ENCODE peak calls at places on chromosomes 3 and 15, in seven cellular contexts. One of them, this sample, is unnamed.

GRCh38 chr3:100032262-100032661 is 82.0 kb downstream of the FILIP1L start:
- DNase-seq in left ventricle myocardium inferior: no peak
- DNase-seq in AG04449: peak; percentile 63
- DNase-seq in lower lobe of right lung: no peak
- DNase-seq in B cell: no peak
- DNase-seq in spleen: no peak
- DNase-seq in left lung: no peak
- DNase-seq in this sample: no peak

GRCh38 chr15:41332788-41333527 is at the start of gene NUSAP1:
- DNase-seq in left ventricle myocardium inferior: no peak
- DNase-seq in AG04449: no peak
- DNase-seq in lower lobe of right lung: no peak
- DNase-seq in B cell: peak; percentile 47
- DNase-seq in spleen: peak; percentile 88
- DNase-seq in left lung: no peak
- DNase-seq in this sample: peak; percentile 60

GRCh38 chr3:178847170-178847569 is 224.4 kb downstream of the ZMAT3 start:
- DNase-seq in left ventricle myocardium inferior: no peak
- DNase-seq in AG04449: no peak
- DNase-seq in lower lobe of right lung: no peak
- DNase-seq in B cell: no peak
- DNase-seq in spleen: no peak
- DNase-seq in left lung: no peak
- DNase-seq in this sample: no peak

GRCh38 chr3:25901796-25902195 is 111.9 kb downstream of the OXSM start:
- DNase-seq in left ventricle myocardium inferior: no peak
- DNase-seq in AG04449: no peak
- DNase-seq in lower lobe of right lung: no peak
- DNase-seq in B cell: no peak
- DNase-seq in spleen: no peak
- DNase-seq in left lung: no peak
- DNase-seq in this sample: no peak

GRCh38 chr15:77659350-77660321 is 26.9 kb upstream of the LINGO1 start:
- DNase-seq in left ventricle myocardium inferior: peak; percentile 34
- DNase-seq in AG04449: no peak
- DNase-seq in lower lobe of right lung: peak; percentile 59
- DNase-seq in B cell: no peak
- DNase-seq in spleen: no peak
- DNase-seq in left lung: peak; percentile 44
- DNase-seq in this sample: peak; percentile 68

GRCh38 chr3:62554264-62554799 is 181.0 kb upstream of the FEZF2 start:
- DNase-seq in left ventricle myocardium inferior: no peak
- DNase-seq in AG04449: no peak
- DNase-seq in lower lobe of right lung: no peak
- DNase-seq in B cell: no peak
- DNase-seq in spleen: no peak
- DNase-seq in left lung: no peak
- DNase-seq in this sample: no peak

GRCh38 chr3:169342652-169343051 is 320.9 kb downstream of the MECOM start:
- DNase-seq in left ventricle myocardium inferior: no peak
- DNase-seq in AG04449: no peak
- DNase-seq in lower lobe of right lung: no peak
- DNase-seq in B cell: no peak
- DNase-seq in spleen: no peak
- DNase-seq in left lung: no peak
- DNase-seq in this sample: no peak

GRCh38 chr15:58346361-58346760 is 85.4 kb upstream of the LIPC start:
- DNase-seq in left ventricle myocardium inferior: no peak
- DNase-seq in AG04449: no peak
- DNase-seq in lower lobe of right lung: peak; percentile 57
- DNase-seq in B cell: no peak
- DNase-seq in spleen: no peak
- DNase-seq in left lung: no peak
- DNase-seq in this sample: no peak

GRCh38 chr15:24659622-24660021 is 16.0 kb upstream of the NPAP1 start:
- DNase-seq in left ventricle myocardium inferior: no peak
- DNase-seq in AG04449: no peak
- DNase-seq in lower lobe of right lung: no peak
- DNase-seq in B cell: no peak
- DNase-seq in spleen: no peak
- DNase-seq in left lung: no peak
- DNase-seq in this sample: no peak

GRCh38 chr3:64686446-64686908 is 1.3 kb downstream of the ADAMTS9 start:
- DNase-seq in left ventricle myocardium inferior: no peak
- DNase-seq in AG04449: no peak
- DNase-seq in lower lobe of right lung: peak; percentile 76
- DNase-seq in B cell: no peak
- DNase-seq in spleen: no peak
- DNase-seq in left lung: peak; percentile 47
- DNase-seq in this sample: no peak

GRCh38 chr3:139301654-139302053 is 42.2 kb upstream of the MRPS22 start:
- DNase-seq in left ventricle myocardium inferior: no peak
- DNase-seq in AG04449: no peak
- DNase-seq in lower lobe of right lung: no peak
- DNase-seq in B cell: no peak
- DNase-seq in spleen: peak; percentile 68
- DNase-seq in left lung: no peak
- DNase-seq in this sample: no peak

GRCh38 chr3:30511524-30512278 is 94.7 kb upstream of the TGFBR2 start:
- DNase-seq in left ventricle myocardium inferior: no peak
- DNase-seq in AG04449: peak; percentile 94
- DNase-seq in lower lobe of right lung: peak; percentile 52
- DNase-seq in B cell: no peak
- DNase-seq in spleen: no peak
- DNase-seq in left lung: no peak
- DNase-seq in this sample: no peak

GRCh38 chr3:155076888-155077287 is 3.2 kb upstream of the MME start:
- DNase-seq in left ventricle myocardium inferior: no peak
- DNase-seq in AG04449: no peak
- DNase-seq in lower lobe of right lung: no peak
- DNase-seq in B cell: no peak
- DNase-seq in spleen: no peak
- DNase-seq in left lung: no peak
- DNase-seq in this sample: no peak

GRCh38 chr3:177055557-177056290 is 141.6 kb downstream of the TBL1XR1 start:
- DNase-seq in left ventricle myocardium inferior: no peak
- DNase-seq in AG04449: no peak
- DNase-seq in lower lobe of right lung: no peak
- DNase-seq in B cell: no peak
- DNase-seq in spleen: no peak
- DNase-seq in left lung: no peak
- DNase-seq in this sample: no peak

GRCh38 chr3:36362973-36363372 is 17.3 kb upstream of the STAC start:
- DNase-seq in left ventricle myocardium inferior: no peak
- DNase-seq in AG04449: no peak
- DNase-seq in lower lobe of right lung: no peak
- DNase-seq in B cell: no peak
- DNase-seq in spleen: no peak
- DNase-seq in left lung: no peak
- DNase-seq in this sample: no peak

GRCh38 chr3:157130138-157130880 is 29.6 kb downstream of the CCNL1 start:
- DNase-seq in left ventricle myocardium inferior: peak; percentile 45
- DNase-seq in AG04449: no peak
- DNase-seq in lower lobe of right lung: peak; percentile 79
- DNase-seq in B cell: peak; percentile 33
- DNase-seq in spleen: peak; percentile 78
- DNase-seq in left lung: peak; percentile 63
- DNase-seq in this sample: peak; percentile 43

GRCh38 chr3:84717894-84718293 is 240.9 kb upstream of the CADM2 start:
- DNase-seq in left ventricle myocardium inferior: no peak
- DNase-seq in AG04449: no peak
- DNase-seq in lower lobe of right lung: no peak
- DNase-seq in B cell: no peak
- DNase-seq in spleen: no peak
- DNase-seq in left lung: no peak
- DNase-seq in this sample: no peak

GRCh38 chr15:25422021-25422420 is 16.8 kb downstream of the UBE3A start:
- DNase-seq in left ventricle myocardium inferior: no peak
- DNase-seq in AG04449: no peak
- DNase-seq in lower lobe of right lung: no peak
- DNase-seq in B cell: no peak
- DNase-seq in spleen: no peak
- DNase-seq in left lung: no peak
- DNase-seq in this sample: no peak

GRCh38 chr15:101489236-101489632 is 273 bp downstream of the PCSK6 start:
- DNase-seq in left ventricle myocardium inferior: peak; percentile 60
- DNase-seq in AG04449: no peak
- DNase-seq in lower lobe of right lung: peak; percentile 62
- DNase-seq in B cell: no peak
- DNase-seq in spleen: peak; percentile 80
- DNase-seq in left lung: no peak
- DNase-seq in this sample: peak; percentile 84

DNA sequence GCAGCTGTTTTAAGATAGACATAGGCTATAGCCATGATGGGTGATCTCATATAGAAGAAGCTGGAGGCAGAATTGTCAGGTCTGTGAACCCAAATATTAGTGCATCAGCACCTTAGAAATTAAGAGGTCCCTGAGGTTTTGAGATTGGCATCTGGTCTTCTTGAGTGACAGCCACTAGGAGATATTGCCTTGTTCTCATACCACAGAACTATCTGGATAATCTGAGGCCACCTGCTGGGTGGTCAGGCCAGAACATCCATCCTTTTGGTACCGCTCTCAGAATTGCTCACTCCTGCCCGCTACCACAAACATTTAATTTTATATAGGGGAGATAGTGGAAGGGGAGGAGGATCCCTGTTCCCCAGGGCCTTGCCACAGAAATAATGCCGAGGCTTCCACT is 210.6 kb upstream of the ZPLD1 start:
- DNase-seq in left ventricle myocardium inferior: no peak
- DNase-seq in AG04449: no peak
- DNase-seq in lower lobe of right lung: no peak
- DNase-seq in B cell: peak; percentile 23
- DNase-seq in spleen: no peak
- DNase-seq in left lung: peak; percentile 31
- DNase-seq in this sample: peak; percentile 18
- TF ChIP-seq CTCF in left ventricle myocardium inferior: peak; percentile 52
- TF ChIP-seq CTCF in AG04449: peak; percentile 28
- TF ChIP-seq CTCF in lower lobe of right lung: peak; percentile 21
- TF ChIP-seq CTCF in B cell: no peak
- TF ChIP-seq CTCF in spleen: peak; percentile 33
- TF ChIP-seq CTCF in left lung: peak; percentile 29
- TF ChIP-seq CTCF in this sample: peak; percentile 20

GRCh38 chr3:135908225-135908624 is 57.3 kb upstream of the PPP2R3A start:
- DNase-seq in left ventricle myocardium inferior: no peak
- DNase-seq in AG04449: no peak
- DNase-seq in lower lobe of right lung: no peak
- DNase-seq in B cell: no peak
- DNase-seq in spleen: no peak
- DNase-seq in left lung: no peak
- DNase-seq in this sample: no peak

GRCh38 chr3:135911106-135911505 is 54.4 kb upstream of the PPP2R3A start:
- DNase-seq in left ventricle myocardium inferior: no peak
- DNase-seq in AG04449: no peak
- DNase-seq in lower lobe of right lung: no peak
- DNase-seq in B cell: no peak
- DNase-seq in spleen: no peak
- DNase-seq in left lung: no peak
- DNase-seq in this sample: no peak

GRCh38 chr3:135908737-135909136 is 56.8 kb upstream of the PPP2R3A start:
- DNase-seq in left ventricle myocardium inferior: no peak
- DNase-seq in AG04449: no peak
- DNase-seq in lower lobe of right lung: no peak
- DNase-seq in B cell: no peak
- DNase-seq in spleen: no peak
- DNase-seq in left lung: no peak
- DNase-seq in this sample: no peak

GRCh38 chr3:135907422-135908165 is 57.9 kb upstream of the PPP2R3A start:
- DNase-seq in left ventricle myocardium inferior: no peak
- DNase-seq in AG04449: no peak
- DNase-seq in lower lobe of right lung: no peak
- DNase-seq in B cell: no peak
- DNase-seq in spleen: no peak
- DNase-seq in left lung: no peak
- DNase-seq in this sample: no peak

DNA sequence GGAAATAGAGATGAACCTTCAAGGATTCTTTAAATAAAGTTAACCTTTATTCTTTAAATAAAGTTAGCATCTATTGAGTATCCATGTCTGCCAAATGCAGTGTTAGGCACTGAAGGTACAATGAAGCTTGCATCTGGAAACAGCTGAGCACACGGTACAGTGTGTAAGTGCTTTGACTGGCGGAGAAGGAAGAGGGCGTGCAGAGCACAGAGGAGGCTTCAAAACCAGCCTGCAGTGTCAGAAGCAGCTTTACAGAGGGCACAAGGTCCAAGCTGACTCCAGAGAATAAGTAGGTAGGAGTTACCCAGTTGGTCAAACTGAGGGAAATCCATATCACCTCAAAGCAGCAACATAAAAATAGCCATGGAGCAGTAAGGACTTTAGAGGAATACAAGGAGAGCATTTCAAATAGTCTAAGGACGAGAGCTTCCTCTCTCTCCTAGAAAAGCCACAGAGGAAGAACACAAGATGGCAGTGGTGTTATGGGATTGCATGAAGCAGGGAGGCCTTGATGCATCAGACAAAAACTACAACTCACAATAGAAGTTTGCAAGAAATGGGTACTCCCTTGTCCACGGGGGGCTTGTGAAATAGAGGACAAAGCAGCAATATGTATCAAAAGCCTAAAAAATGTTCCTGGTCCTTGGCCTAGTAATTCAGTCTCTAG is 60.3 kb upstream of the PPP2R3A start:
- DNase-seq in left ventricle myocardium inferior: no peak
- DNase-seq in AG04449: no peak
- DNase-seq in lower lobe of right lung: no peak
- DNase-seq in B cell: no peak
- DNase-seq in spleen: no peak
- DNase-seq in left lung: no peak
- DNase-seq in this sample: no peak
- TF ChIP-seq CTCF in left ventricle myocardium inferior: peak; percentile 56
- TF ChIP-seq CTCF in AG04449: peak; percentile 18
- TF ChIP-seq CTCF in lower lobe of right lung: no peak
- TF ChIP-seq CTCF in B cell: no peak
- TF ChIP-seq CTCF in spleen: no peak
- TF ChIP-seq CTCF in left lung: no peak
- TF ChIP-seq CTCF in this sample: no peak

DNA sequence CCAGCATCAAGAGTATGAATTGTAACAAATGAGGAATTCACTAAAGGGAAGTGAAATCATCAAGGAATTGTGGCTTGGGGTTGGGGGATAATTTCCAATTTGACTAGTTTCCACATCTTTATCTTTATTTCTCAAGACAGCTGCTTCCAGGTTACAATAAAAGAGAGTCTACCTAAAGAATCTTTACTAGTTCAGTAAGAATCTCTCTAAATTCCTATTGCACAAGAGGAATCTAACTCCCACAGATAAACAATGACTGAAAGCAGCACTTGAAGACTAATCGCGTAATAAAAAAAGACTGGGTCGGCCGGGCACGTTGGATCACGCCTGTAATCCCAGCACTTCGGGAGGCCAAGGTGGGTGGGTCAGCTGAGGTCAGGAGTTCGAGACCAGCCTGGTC is 194.4 kb downstream of the KBTBD8 start:
- DNase-seq in left ventricle myocardium inferior: no peak
- DNase-seq in AG04449: no peak
- DNase-seq in lower lobe of right lung: no peak
- DNase-seq in B cell: no peak
- DNase-seq in spleen: no peak
- DNase-seq in left lung: no peak
- DNase-seq in this sample: no peak
- TF ChIP-seq CTCF in left ventricle myocardium inferior: no peak
- TF ChIP-seq CTCF in AG04449: no peak
- TF ChIP-seq CTCF in lower lobe of right lung: no peak
- TF ChIP-seq CTCF in B cell: no peak
- TF ChIP-seq CTCF in spleen: no peak
- TF ChIP-seq CTCF in left lung: no peak
- TF ChIP-seq CTCF in this sample: no peak

GRCh38 chr3:190697502-190697830 is 165.0 kb downstream of the GMNC start:
- DNase-seq in left ventricle myocardium inferior: no peak
- DNase-seq in AG04449: no peak
- DNase-seq in lower lobe of right lung: no peak
- DNase-seq in B cell: no peak
- DNase-seq in spleen: no peak
- DNase-seq in left lung: no peak
- DNase-seq in this sample: no peak
- TF ChIP-seq CTCF in left ventricle myocardium inferior: no peak
- TF ChIP-seq CTCF in AG04449: no peak
- TF ChIP-seq CTCF in lower lobe of right lung: no peak
- TF ChIP-seq CTCF in B cell: no peak
- TF ChIP-seq CTCF in spleen: no peak
- TF ChIP-seq CTCF in left lung: no peak
- TF ChIP-seq CTCF in this sample: no peak

This sample was measured in GM20000.